ENCODE peak calls at places on chromosomes 5 and 9, in six cellular contexts. Q is gastrocnemius medialis; W is activated CD8-positive, alpha-beta memory T cell treated with anti-CD3 and anti-CD28 coated beads for 48 hours; M is kidney epithelial cell; E is activated T-helper 1 cell treated with anti-CD3 and anti-CD28 coated beads, Interleukin-2, amount 50 U/mL, for 16 hours; H is H7. D is an unnamed sample.

GRCh38 chr5:57979671-57980070 is 480.2 kb downstream of the PLK2 start:
- DNase-seq in Q (no peak), W (no peak), M (no peak), E (no peak), H (no peak), D (no peak)

GRCh38 chr9:131799177-131799823 is 59.4 kb upstream of the RAPGEF1 start:
- DNase-seq in Q (no peak), W (peak; percentile 47), M (no peak), E (peak; percentile 10), H (peak; percentile 84), D (peak; percentile 21)

GRCh38 chr5:132525299-132525724 is 18.0 kb downstream of the IL5 start:
- DNase-seq in Q (no peak), W (no peak), M (no peak), E (no peak), H (no peak), D (no peak)

GRCh38 chr9:137168907-137169763 is 716 bp downstream of the LRRC26 start:
- DNase-seq in Q (no peak), W (no peak), M (no peak), E (no peak), H (peak; percentile 98), D (no peak)

GRCh38 chr5:106393276-106393675 is 1277.5 kb downstream of the EFNA5 start:
- DNase-seq in Q (no peak), W (no peak), M (no peak), E (no peak), H (no peak), D (no peak)

GRCh38 chr5:175698401-175699115 is 40.7 kb downstream of the HRH2 start:
- DNase-seq in Q (no peak), W (no peak), M (no peak), E (no peak), H (no peak), D (no peak)

GRCh38 chr5:146340260-146341081 is 1.8 kb downstream of the POU4F3 start:
- DNase-seq in Q (no peak), W (no peak), M (peak; percentile 9), E (no peak), H (peak; percentile 85), D (peak; percentile 7)

GRCh38 chr9:69678843-69679538 is 6.8 kb upstream of the APBA1 start:
- DNase-seq in Q (no peak), W (no peak), M (no peak), E (no peak), H (no peak), D (no peak)

GRCh38 chr5:110909415-110909814 is 162.1 kb upstream of the TSLP start:
- DNase-seq in Q (no peak), W (no peak), M (no peak), E (no peak), H (no peak), D (no peak)

GRCh38 chr5:131379723-131380122 is 115.9 kb downstream of the CDC42SE2 start:
- DNase-seq in Q (no peak), W (no peak), M (peak; percentile 66), E (peak; percentile 57), H (no peak), D (peak; percentile 87)

GRCh38 chr5:176817864-176818377 is 7.6 kb downstream of the UNC5A start:
- DNase-seq in Q (no peak), W (no peak), M (no peak), E (no peak), H (peak; percentile 94), D (no peak)

GRCh38 chr9:99253772-99254431 is 31.8 kb downstream of the SEC61B start:
- DNase-seq in Q (peak; percentile 60), W (peak; percentile 75), M (no peak), E (peak; percentile 58), H (no peak), D (no peak)

GRCh38 chr5:135141303-135142268 is 107.6 kb upstream of the PITX1 start:
- DNase-seq in Q (no peak), W (no peak), M (no peak), E (no peak), H (no peak), D (no peak)

GRCh38 chr9:112711050-112711689 is 6.7 kb downstream of the INIP start:
- DNase-seq in Q (no peak), W (no peak), M (no peak), E (no peak), H (peak; percentile 21), D (no peak)

GRCh38 chr9:120928015-120928719 is 1.6 kb upstream of the TRAF1 start:
- DNase-seq in Q (no peak), W (no peak), M (no peak), E (peak; percentile 45), H (peak; percentile 84), D (no peak)

GRCh38 chr5:171449426-171449825 is 30.0 kb downstream of the FGF18 start:
- DNase-seq in Q (no peak), W (no peak), M (no peak), E (no peak), H (no peak), D (no peak)

GRCh38 chr5:99104538-99105132 is 175.8 kb upstream of the CHD1 start:
- DNase-seq in Q (no peak), W (no peak), M (no peak), E (no peak), H (peak; percentile 26), D (peak; percentile 10)

GRCh38 chr9:88681434-88681833 is 146.5 kb downstream of the NXNL2 start:
- DNase-seq in Q (no peak), W (no peak), M (no peak), E (no peak), H (no peak), D (no peak)

GRCh38 chr9:84500859-84501258 is 160.3 kb upstream of the SLC28A3 start:
- DNase-seq in Q (no peak), W (no peak), M (no peak), E (no peak), H (no peak), D (no peak)

GRCh38 chr9:36092509-36093215 is 43.9 kb upstream of the GLIPR2 start:
- DNase-seq in Q (no peak), W (no peak), M (no peak), E (peak; percentile 1), H (no peak), D (no peak)

GRCh38 chr5:1449081-1449630 is 3.9 kb upstream of the SLC6A3 start:
- DNase-seq in Q (no peak), W (no peak), M (no peak), E (no peak), H (no peak), D (no peak)